ENCODE peak calls at places on chromosomes 11 and 22, in five cellular contexts. K, O, A, S and B are unnamed samples.
A peak's percentile ranks its signal among the peaks of the same experiment; 100 is the strongest.

GRCh38 chr11:77374108-77374507 is 72.6 kb upstream of the GDPD4 start:
- DNase-seq in K (no peak), O (no peak), A (no peak), S (no peak), B (no peak)

GRCh38 chr11:134024420-134025085 is 44.3 kb upstream of the JAM3 start:
- DNase-seq in K (no peak), O (no peak), A (no peak), S (no peak), B (no peak)

GRCh38 chr22:24107668-24108067 is 73.6 kb upstream of the SUSD2 start:
- DNase-seq in K (peak; percentile 38), O (peak; percentile 89), A (peak; percentile 86), S (peak; percentile 93), B (peak; percentile 62)

GRCh38 chr11:67627394-67627787 is 2.3 kb downstream of the NUDT8 start:
- DNase-seq in K (no peak), O (no peak), A (peak; percentile 59), S (no peak), B (no peak)

GRCh38 chr11:69211540-69212120 is 55.9 kb downstream of the SMIM38 start:
- DNase-seq in K (no peak), O (no peak), A (no peak), S (no peak), B (no peak)

GRCh38 chr11:33116535-33116934 is 44.7 kb downstream of the CSTF3 start:
- DNase-seq in K (no peak), O (peak; percentile 6), A (no peak), S (no peak), B (no peak)

GRCh38 chr22:40486962-40487602 is 116.7 kb downstream of the SGSM3 start:
- DNase-seq in K (no peak), O (no peak), A (no peak), S (no peak), B (no peak)

GRCh38 chr11:57982763-57983162 is 40.9 kb upstream of the OR9Q1 start:
- DNase-seq in K (no peak), O (no peak), A (no peak), S (no peak), B (no peak)

GRCh38 chr22:19045094-19045493 is 77.1 kb downstream of the DGCR2 start:
- DNase-seq in K (no peak), O (no peak), A (no peak), S (no peak), B (no peak)

GRCh38 chr11:11960687-11961086 is 47.7 kb downstream of the DKK3 start:
- DNase-seq in K (no peak), O (peak; percentile 42), A (no peak), S (no peak), B (no peak)

DNA sequence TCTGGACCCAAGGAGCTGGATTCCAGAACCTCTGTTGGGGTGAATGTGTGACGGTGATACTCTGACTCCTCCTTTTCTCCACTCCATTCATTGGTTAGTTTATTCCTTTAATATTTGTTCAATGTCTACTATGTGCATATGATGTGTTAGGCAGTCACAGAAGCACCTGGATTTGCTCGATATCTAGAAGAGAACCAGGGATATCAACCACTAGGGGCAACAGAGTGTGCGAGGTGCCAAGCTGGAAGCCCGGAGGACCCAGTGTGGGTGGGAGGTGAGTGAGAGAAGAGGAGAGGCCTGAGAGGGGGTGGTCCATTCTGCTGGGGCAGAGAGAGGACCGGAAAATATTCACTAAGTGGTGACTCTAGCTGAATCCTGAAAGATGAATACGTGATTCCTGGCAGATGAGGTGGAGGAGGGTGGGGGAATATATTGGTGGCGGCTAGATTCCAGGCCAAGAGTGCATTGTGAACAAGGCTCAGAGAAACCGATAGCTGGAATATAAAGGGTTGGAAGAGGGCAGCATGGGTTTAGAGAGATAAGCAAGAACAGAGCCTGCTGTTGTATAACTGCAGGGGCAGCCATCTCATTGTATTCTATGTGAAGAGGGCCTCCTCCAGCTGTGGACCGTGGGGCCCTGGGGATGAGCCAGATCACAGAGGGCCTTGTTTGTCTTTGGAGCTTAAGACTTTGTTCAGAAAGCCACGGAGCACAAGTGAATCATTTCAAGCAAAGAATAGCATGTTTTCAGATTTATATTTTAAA is 6.9 kb upstream of the TIMP3 start:
- DNase-seq in K (no peak), O (no peak), A (no peak), S (no peak), B (no peak)
- TF ChIP-seq CTCF in K (no peak), O (no peak), A (no peak), S (no peak), B (no peak)

GRCh38 chr22:37546436-37547248 is 13.6 kb upstream of the CDC42EP1 start:
- DNase-seq in K (peak; percentile 23), O (peak; percentile 96), A (peak; percentile 88), S (peak; percentile 84), B (no peak)
- TF ChIP-seq CTCF in K (no peak), O (peak; percentile 22), A (no peak), S (peak; percentile 30), B (no peak)

GRCh38 chr22:44445307-44445680 is 52.7 kb downstream of the RTL6 start:
- DNase-seq in K (no peak), O (no peak), A (peak; percentile 38), S (no peak), B (no peak)

GRCh38 chr22:44445731-44446130 is 52.3 kb downstream of the RTL6 start:
- DNase-seq in K (no peak), O (no peak), A (peak; percentile 43), S (no peak), B (no peak)

GRCh38 chr22:44442856-44443595 is 55.0 kb downstream of the RTL6 start:
- DNase-seq in K (no peak), O (no peak), A (peak; percentile 43), S (no peak), B (no peak)

GRCh38 chr22:44443641-44444235 is 54.3 kb downstream of the RTL6 start:
- DNase-seq in K (no peak), O (no peak), A (peak; percentile 31), S (no peak), B (no peak)

GRCh38 chr22:44444341-44445306 is 53.4 kb downstream of the RTL6 start:
- DNase-seq in K (no peak), O (no peak), A (peak; percentile 48), S (no peak), B (no peak)
- TF ChIP-seq CTCF in K (no peak), O (peak; percentile 4), A (no peak), S (no peak), B (no peak)

GRCh38 chr11:94297967-94298576 is 6.3 kb upstream of the IZUMO1R start:
- DNase-seq in K (no peak), O (no peak), A (no peak), S (no peak), B (no peak)
- TF ChIP-seq CTCF in K (no peak), O (no peak), A (no peak), S (peak; percentile 26), B (no peak)